ENCODE peak calls at places on chromosomes 1 and 21, in five cellular contexts. G, U, H, Y and Q are unnamed samples. For H3K4me1, the result is how much of the 10 kb centered on the place peaks cover.

GRCh38 chr1:106571109-106571508 is 485.4 kb upstream of the PRMT6 start:
- DNase-seq in G (no peak), U (no peak), Y (no peak), H (no peak), Q (no peak)

GRCh38 chr1:67094191-67094590 is 40.2 kb upstream of the SLC35D1 start:
- DNase-seq in U (no peak), G (no peak), Y (no peak), H (no peak), Q (no peak)

GRCh38 chr21:44865561-44866280 is 7.8 kb downstream of the PTTG1IP start:
- DNase-seq in Y (no peak), H (no peak), G (peak), U (no peak), Q (peak)

GRCh38 chr1:6962956-6963915 is 178.0 kb downstream of the CAMTA1 start:
- DNase-seq in H (peak), G (peak), U (peak), Y (no peak), Q (peak)

GRCh38 chr1:237040823-237041222 is 1.2 kb upstream of the RYR2 start:
- DNase-seq in G (no peak), H (no peak), Y (no peak), U (no peak), Q (no peak)

GRCh38 chr1:224219612-224220011 is 36.6 kb downstream of the DEGS1 start:
- DNase-seq in H (no peak), G (no peak), U (no peak), Y (no peak), Q (no peak)

GRCh38 chr1:108125312-108126138 is 74.6 kb downstream of the SLC25A24 start:
- DNase-seq in Y (no peak), H (no peak), U (peak), G (no peak), Q (peak)

GRCh38 chr21:34190576-34191301 is 117.4 kb downstream of the MRPS6 start:
- DNase-seq in Y (no peak), U (no peak), H (no peak), G (no peak), Q (no peak)

GRCh38 chr1:237679687-237680086 is 211.0 kb downstream of the ZP4 start:
- DNase-seq in H (no peak), U (no peak), Y (no peak), G (no peak), Q (no peak)

GRCh38 chr1:35718492-35719336 is at the start of gene C1orf216:
- DNase-seq in H (peak), U (peak), Y (peak), G (peak), Q (peak)

GRCh38 chr1:92483442-92484170 is 3.1 kb downstream of the GFI1 start:
- DNase-seq in U (peak), Y (no peak), G (peak), H (no peak), Q (peak)

GRCh38 chr1:59409986-59410385 is 113.1 kb downstream of the FGGY start:
- DNase-seq in H (no peak), U (no peak), Y (no peak), G (no peak), Q (no peak)

GRCh38 chr1:51516639-51517158 is 2.4 kb downstream of the EPS15 start:
- DNase-seq in U (no peak), H (no peak), Y (no peak), G (no peak), Q (no peak)

GRCh38 chr1:27127419-27127818 is 27.5 kb downstream of the SLC9A1 start:
- DNase-seq in U (no peak), Y (no peak), H (no peak), G (no peak), Q (no peak)
- TF ChIP-seq CTCF in U (no peak), Y (no peak), H (peak), G (no peak), Q (no peak)

DNA sequence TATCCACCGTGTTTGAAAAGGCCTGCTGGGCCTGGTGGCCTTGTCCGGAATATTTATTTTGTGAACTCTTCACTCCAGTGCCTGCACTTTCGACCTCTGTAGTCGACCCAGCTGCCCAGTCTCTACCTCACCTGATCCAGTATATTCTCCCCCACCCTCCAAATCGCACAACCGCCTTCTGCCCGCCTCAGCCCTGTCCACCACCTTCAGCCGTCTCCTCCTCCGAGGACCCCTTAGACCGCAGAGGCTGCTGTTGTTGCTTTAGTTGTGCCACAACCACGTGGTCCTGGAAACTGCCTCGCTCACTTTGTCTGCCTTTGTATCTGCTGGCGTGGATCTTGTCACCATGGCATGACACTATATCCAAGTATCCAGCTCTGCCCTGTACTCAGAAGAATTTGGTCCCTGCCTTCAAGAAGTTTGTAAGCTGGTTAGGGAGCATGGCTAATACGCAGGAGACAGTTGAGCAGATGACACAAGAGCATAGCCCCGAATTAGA is 1.4 kb downstream of the PHGDH start:
- DNase-seq in G (no peak), H (no peak), Y (no peak), U (no peak), Q (no peak)
- H3K4me3 ChIP-seq in G (peak), H (peak), Y (peak), U (no peak), Q (no peak)

GRCh38 chr1:222249261-222249660 is 298.6 kb downstream of the HHIPL2 start:
- DNase-seq in H (no peak), G (no peak), U (no peak), Y (no peak), Q (no peak)
- H3K4me1 ChIP-seq in H (under half), G (under half), U (under half), Y (under half), Q (under half)

GRCh38 chr1:37860346-37860666 is 914 bp upstream of the MTF1 start:
- DNase-seq in Y (no peak), H (no peak), G (no peak), U (no peak), Q (no peak)
- TF ChIP-seq CTCF in Y (no peak), H (peak), G (no peak), U (no peak), Q (no peak)

GRCh38 chr1:95233321-95233736 is 681 bp upstream of the RWDD3 start:
- DNase-seq in H (peak), U (peak), Y (no peak), G (peak), Q (peak)

GRCh38 chr1:95236784-95237575 is 3.0 kb downstream of the RWDD3 start:
- DNase-seq in H (no peak), G (no peak), U (no peak), Y (no peak), Q (no peak)

GRCh38 chr1:95230768-95231191 is 3.2 kb upstream of the RWDD3 start:
- DNase-seq in U (no peak), G (no peak), Y (no peak), H (peak), Q (no peak)

GRCh38 chr1:95232646-95233320 is 1.2 kb upstream of the RWDD3 start:
- DNase-seq in Y (no peak), U (no peak), H (no peak), G (no peak), Q (no peak)

GRCh38 chr1:95233737-95234493 is at the start of gene RWDD3:
- DNase-seq in U (peak), G (peak), Y (peak), H (peak), Q (peak)
- H3K4me3 ChIP-seq in U (peak), G (peak), Y (peak), H (peak), Q (peak)

GRCh38 chr1:21289127-21289526 is 1.1 kb downstream of the ECE1 start:
- DNase-seq in G (no peak), H (no peak), U (no peak), Y (no peak), Q (no peak)

GRCh38 chr1:21289700-21290545 is at the start of gene ECE1:
- DNase-seq in H (peak), G (peak), Y (no peak), U (peak), Q (peak)

GRCh38 chr1:21291184-21291583 is 921 bp upstream of the ECE1 start:
- DNase-seq in Y (no peak), U (no peak), G (no peak), H (no peak), Q (no peak)

GRCh38 chr1:21291964-21292363 is 1.7 kb upstream of the ECE1 start:
- DNase-seq in G (no peak), U (no peak), H (no peak), Y (no peak), Q (peak)

DNA sequence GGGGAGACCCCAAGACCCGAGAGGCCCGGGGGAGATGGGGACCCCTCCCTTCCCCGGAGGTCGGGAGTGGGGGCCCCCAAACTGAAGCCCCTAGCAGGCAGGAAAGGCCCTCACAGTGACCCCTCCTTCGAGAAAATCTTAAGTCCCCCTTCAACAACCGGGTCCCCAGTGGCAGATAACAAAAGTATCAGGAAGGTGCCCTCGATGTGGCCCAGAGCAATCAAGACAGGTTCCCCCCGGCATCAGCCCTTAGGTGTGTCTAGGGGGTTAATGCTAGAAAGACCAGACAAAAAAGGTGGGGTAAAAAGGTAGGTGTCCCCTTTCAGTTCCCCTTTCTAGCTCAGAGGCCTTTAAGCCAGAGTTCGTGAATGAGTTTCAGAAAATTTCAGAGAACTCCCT is 282 bp upstream of the ECE1 start:
- DNase-seq in H (no peak), G (no peak), U (no peak), Y (no peak), Q (no peak)
- H3K4me1 ChIP-seq in H (half or more), G (under half), U (under half), Y (under half), Q (under half)

DNA sequence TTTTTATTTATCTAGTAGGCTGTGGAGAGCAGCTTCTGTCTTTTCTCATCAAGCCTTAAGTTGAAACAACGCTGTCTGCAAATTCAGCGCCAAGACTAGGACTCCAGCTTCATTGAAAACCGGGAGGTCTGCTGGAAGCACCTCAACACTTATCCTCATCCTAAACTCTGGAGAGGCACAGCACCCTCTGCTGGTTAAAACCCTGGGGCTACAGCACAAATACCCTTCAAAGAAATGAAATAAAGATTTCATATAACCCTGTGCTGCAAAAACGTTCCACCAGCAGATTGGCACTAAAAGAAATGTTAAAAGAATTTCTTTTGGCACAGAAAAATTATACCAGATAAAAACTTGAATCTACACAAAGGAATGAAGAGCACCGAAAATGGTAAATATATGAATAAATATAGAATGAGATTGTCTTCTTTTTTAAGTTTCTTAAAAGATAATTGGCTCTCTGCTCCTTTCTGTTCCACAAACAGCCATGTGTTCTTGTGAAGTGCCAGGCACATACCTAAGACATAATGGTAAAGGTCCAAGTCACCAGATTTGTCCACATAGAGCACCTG is 227.7 kb upstream of the SAMSN1 start:
- DNase-seq in H (peak), U (peak), G (no peak), Y (no peak), Q (peak)
- TF ChIP-seq CTCF in H (peak), U (peak), G (peak), Y (peak), Q (peak)

GRCh38 chr1:167515461-167515860 is 2.9 kb downstream of the CD247 start:
- DNase-seq in G (no peak), Y (no peak), U (no peak), H (no peak), Q (no peak)

GRCh38 chr1:167515893-167516321 is 2.4 kb downstream of the CD247 start:
- DNase-seq in G (no peak), Y (no peak), H (no peak), U (no peak), Q (no peak)

GRCh38 chr1:167518331-167518700 is at the start of gene CD247:
- DNase-seq in U (peak), Y (no peak), H (no peak), G (no peak), Q (peak)

GRCh38 chr1:167517535-167518330 is 596 bp downstream of the CD247 start:
- DNase-seq in U (peak), H (no peak), G (peak), Y (no peak), Q (no peak)

DNA sequence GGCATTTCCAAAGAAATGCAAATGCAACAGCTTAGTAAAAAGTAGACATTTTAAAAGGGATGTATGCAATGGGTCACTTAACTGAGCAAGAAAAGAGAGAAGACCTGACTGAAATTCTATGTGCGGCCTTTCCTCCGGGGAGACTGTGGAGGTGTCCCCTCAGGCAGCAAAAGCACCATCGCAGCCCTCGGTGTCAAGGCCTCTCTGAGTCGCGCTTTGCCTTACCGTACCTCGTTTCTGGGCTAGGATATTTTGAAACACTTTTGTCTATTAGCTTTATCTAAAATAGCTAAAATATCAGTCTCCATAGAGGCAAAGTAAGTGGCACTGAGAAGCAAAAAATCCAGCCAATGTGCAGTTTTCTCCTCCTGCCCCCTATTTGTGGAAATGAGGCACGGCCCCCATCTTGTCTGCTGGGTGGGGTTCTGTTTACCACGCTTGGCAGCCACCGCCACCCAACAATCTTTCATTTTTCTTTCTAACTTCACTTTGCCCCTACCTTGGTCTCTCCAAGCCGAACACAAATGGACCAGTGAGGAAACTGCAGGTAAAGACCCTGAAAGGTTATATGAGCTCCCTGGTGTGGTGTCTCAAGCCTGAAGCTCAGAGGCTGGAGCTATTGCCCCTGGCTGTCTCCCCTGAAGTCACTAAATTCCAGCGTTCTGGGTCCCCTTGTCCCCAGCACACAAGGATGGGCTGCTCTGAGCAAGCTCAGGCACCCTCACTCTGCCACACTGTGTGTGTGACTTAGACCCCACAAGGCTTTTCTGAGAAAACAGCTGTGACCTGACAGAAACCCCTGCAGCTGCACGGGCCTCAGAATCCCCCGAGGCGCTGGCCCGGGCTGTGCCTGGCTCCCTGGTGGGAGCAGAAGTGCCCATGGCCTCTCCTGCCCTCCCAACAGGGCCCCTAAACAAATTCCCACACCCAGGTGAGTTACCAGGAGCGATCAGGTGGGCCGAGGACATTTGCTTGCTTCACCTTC is 1.6 kb downstream of the CD247 start:
- DNase-seq in Y (no peak), H (no peak), U (no peak), G (no peak), Q (no peak)
- H3K4me3 ChIP-seq in Y (no peak), H (no peak), U (no peak), G (no peak), Q (no peak)

GRCh38 chr1:234235373-234235772 is 137.9 kb upstream of the COA6 start:
- DNase-seq in G (no peak), Y (no peak), U (no peak), H (no peak), Q (no peak)
- H3K4me1 ChIP-seq in G (under half), Y (under half), U (under half), H (under half), Q (under half)

GRCh38 chr1:174433451-174433850 is 14.3 kb upstream of the GPR52 start:
- DNase-seq in H (no peak), U (no peak), G (no peak), Y (no peak), Q (no peak)

GRCh38 chr1:174426153-174426552 is 21.6 kb upstream of the GPR52 start:
- DNase-seq in H (no peak), Y (no peak), U (no peak), G (no peak), Q (no peak)

GRCh38 chr1:174425121-174425520 is 22.6 kb upstream of the GPR52 start:
- DNase-seq in H (no peak), U (no peak), G (no peak), Y (no peak), Q (no peak)

GRCh38 chr1:174428739-174429138 is 19.0 kb upstream of the GPR52 start:
- DNase-seq in Y (no peak), H (no peak), G (no peak), U (no peak), Q (no peak)

GRCh38 chr1:174428033-174428432 is 19.7 kb upstream of the GPR52 start:
- DNase-seq in H (no peak), U (no peak), G (no peak), Y (no peak), Q (no peak)
- TF ChIP-seq CTCF in H (no peak), U (no peak), G (no peak), Y (no peak), Q (no peak)